ENCODE peak calls at places on chromosome 1, in nine cellular contexts. H, D, Y, C, L, I, P, X and Q are unnamed samples.

GRCh38 chr1:97632776-97633175 is 288.1 kb downstream of the DPYD start:
- DNase-seq in H (no peak), D (no peak), Y (no peak), C (no peak), L (no peak), I (no peak), P (peak), X (no peak), Q (no peak)

GRCh38 chr1:7404046-7404742 is 366.9 kb upstream of the VAMP3 start:
- DNase-seq in H (no peak), D (no peak), Y (peak), C (no peak), L (peak), I (no peak), P (no peak), X (no peak), Q (no peak)

GRCh38 chr1:203172184-203173115 is 3.2 kb downstream of the MYBPH start:
- DNase-seq in H (peak), D (peak), Y (peak), C (peak), L (no peak), I (no peak), P (peak), X (peak), Q (peak)

GRCh38 chr1:21344098-21344749 is 54.0 kb upstream of the ECE1 start:
- DNase-seq in H (no peak), D (no peak), Y (no peak), C (peak), L (no peak), I (no peak), P (no peak), X (no peak), Q (no peak)

GRCh38 chr1:206524739-206525364 is 17.5 kb downstream of the RASSF5 start:
- DNase-seq in H (no peak), D (no peak), Y (no peak), C (no peak), L (no peak), I (no peak), P (no peak), X (no peak), Q (no peak)

GRCh38 chr1:225445644-225446297 is 17.9 kb upstream of the LBR start:
- DNase-seq in H (no peak), D (peak), Y (no peak), C (no peak), L (no peak), I (no peak), P (no peak), X (no peak), Q (no peak)

GRCh38 chr1:5226390-5226704 is 571.9 kb downstream of the AJAP1 start:
- DNase-seq in H (no peak), D (no peak), Y (no peak), C (peak), L (no peak), I (no peak), P (no peak), X (no peak), Q (no peak)

GRCh38 chr1:174894087-174894768 is 105.5 kb upstream of the CACYBP start:
- DNase-seq in H (no peak), D (no peak), Y (no peak), C (no peak), L (no peak), I (no peak), P (no peak), X (no peak), Q (no peak)

GRCh38 chr1:161068306-161069200 is 1.1 kb downstream of the ARHGAP30 start:
- DNase-seq in H (peak), D (no peak), Y (peak), C (peak), L (no peak), I (no peak), P (no peak), X (no peak), Q (no peak)

GRCh38 chr1:2611034-2611501 is 21.7 kb downstream of the MMEL1 start:
- DNase-seq in H (no peak), D (no peak), Y (peak), C (peak), L (peak), I (no peak), P (no peak), X (peak), Q (no peak)

GRCh38 chr1:101444873-101445618 is 208.2 kb downstream of the S1PR1 start:
- DNase-seq in H (no peak), D (no peak), Y (no peak), C (no peak), L (no peak), I (no peak), P (no peak), X (no peak), Q (no peak)

GRCh38 chr1:216528816-216529215 is 105.6 kb upstream of the USH2A start:
- DNase-seq in H (no peak), D (no peak), Y (no peak), C (peak), L (no peak), I (no peak), P (peak), X (no peak), Q (no peak)

GRCh38 chr1:46784666-46785065 is 14.2 kb upstream of the CYP4B1 start:
- DNase-seq in H (no peak), D (no peak), Y (no peak), C (no peak), L (no peak), I (no peak), P (no peak), X (no peak), Q (no peak)

GRCh38 chr1:226880372-226881287 is 10.2 kb downstream of the PSEN2 start:
- DNase-seq in H (no peak), D (no peak), Y (no peak), C (no peak), L (no peak), I (no peak), P (no peak), X (no peak), Q (no peak)

GRCh38 chr1:219177363-219177762 is 3.7 kb downstream of the LYPLAL1 start:
- DNase-seq in H (no peak), D (no peak), Y (no peak), C (no peak), L (no peak), I (peak), P (no peak), X (no peak), Q (no peak)

GRCh38 chr1:20573987-20574386 is 14.9 kb upstream of the CDA start:
- DNase-seq in H (no peak), D (no peak), Y (no peak), C (no peak), L (no peak), I (no peak), P (no peak), X (no peak), Q (no peak)

GRCh38 chr1:33255347-33256311 is 663 bp upstream of the ZNF362 start:
- DNase-seq in H (no peak), D (peak), Y (peak), C (peak), L (no peak), I (peak), P (no peak), X (peak), Q (peak)

GRCh38 chr1:67685558-67686271 is 714 bp downstream of the GADD45A start:
- DNase-seq in H (peak), D (peak), Y (peak), C (peak), L (peak), I (no peak), P (peak), X (peak), Q (peak)

GRCh38 chr1:208430220-208430619 is 186.0 kb upstream of the PLXNA2 start:
- DNase-seq in H (no peak), D (no peak), Y (no peak), C (no peak), L (no peak), I (no peak), P (no peak), X (no peak), Q (no peak)

GRCh38 chr1:97277891-97278662 is 556.5 kb downstream of the PTBP2 start:
- DNase-seq in H (no peak), D (peak), Y (no peak), C (no peak), L (no peak), I (no peak), P (peak), X (no peak), Q (peak)

GRCh38 chr1:94327001-94327685 is 89.8 kb upstream of the ARHGAP29 start:
- DNase-seq in H (no peak), D (peak), Y (peak), C (no peak), L (no peak), I (no peak), P (no peak), X (peak), Q (no peak)

GRCh38 chr1:21384620-21385019 is 55.3 kb upstream of the NBPF3 start:
- DNase-seq in H (no peak), D (no peak), Y (no peak), C (peak), L (no peak), I (no peak), P (no peak), X (no peak), Q (no peak)

GRCh38 chr1:94316836-94317789 is 79.7 kb upstream of the ARHGAP29 start:
- DNase-seq in H (no peak), D (peak), Y (no peak), C (no peak), L (no peak), I (no peak), P (peak), X (no peak), Q (no peak)

GRCh38 chr1:224168859-224169380 is 14.1 kb upstream of the DEGS1 start:
- DNase-seq in H (peak), D (no peak), Y (peak), C (peak), L (no peak), I (no peak), P (peak), X (no peak), Q (no peak)

GRCh38 chr1:65467536-65467935 is 47.1 kb downstream of the LEPR start:
- DNase-seq in H (no peak), D (peak), Y (no peak), C (no peak), L (no peak), I (peak), P (peak), X (peak), Q (no peak)

GRCh38 chr1:24793762-24794161 is 48.5 kb downstream of the CLIC4 start:
- DNase-seq in H (no peak), D (no peak), Y (no peak), C (peak), L (no peak), I (no peak), P (peak), X (no peak), Q (no peak)